ENCODE peak calls at places on chromosomes 2 and 18, in nine cellular contexts. One of them, this sample, is unnamed.

GRCh38 chr2:196486145-196486544 is 153.4 kb upstream of the CCDC150 start:
- DNase-seq in thoracic aorta: no peak
- DNase-seq in A549: no peak
- DNase-seq in fibroblast of lung: no peak
- DNase-seq in heart left ventricle: no peak
- DNase-seq in adrenal gland: no peak
- DNase-seq in CD8-positive, alpha-beta T cell: no peak
- DNase-seq in suprapubic skin: no peak
- DNase-seq in testis: peak; percentile 21
- DNase-seq in this sample: no peak

GRCh38 chr2:52960891-52961290 is 806.7 kb upstream of the CHAC2 start:
- DNase-seq in thoracic aorta: no peak
- DNase-seq in A549: no peak
- DNase-seq in fibroblast of lung: no peak
- DNase-seq in heart left ventricle: no peak
- DNase-seq in adrenal gland: no peak
- DNase-seq in CD8-positive, alpha-beta T cell: no peak
- DNase-seq in suprapubic skin: no peak
- DNase-seq in testis: no peak
- DNase-seq in this sample: no peak

GRCh38 chr18:12398625-12399024 is 9.1 kb upstream of the PRELID3A start:
- DNase-seq in thoracic aorta: no peak
- DNase-seq in A549: no peak
- DNase-seq in fibroblast of lung: no peak
- DNase-seq in heart left ventricle: no peak
- DNase-seq in adrenal gland: no peak
- DNase-seq in CD8-positive, alpha-beta T cell: no peak
- DNase-seq in suprapubic skin: no peak
- DNase-seq in testis: peak; percentile 71
- DNase-seq in this sample: no peak

GRCh38 chr2:144079808-144080207 is 440.1 kb downstream of the ZEB2 start:
- DNase-seq in thoracic aorta: no peak
- DNase-seq in A549: no peak
- DNase-seq in fibroblast of lung: no peak
- DNase-seq in heart left ventricle: no peak
- DNase-seq in adrenal gland: no peak
- DNase-seq in CD8-positive, alpha-beta T cell: no peak
- DNase-seq in suprapubic skin: no peak
- DNase-seq in testis: no peak
- DNase-seq in this sample: no peak

GRCh38 chr18:31325051-31325450 is 7.1 kb downstream of the DSG1 start:
- DNase-seq in thoracic aorta: no peak
- DNase-seq in A549: peak; percentile 30
- DNase-seq in fibroblast of lung: peak; percentile 75
- DNase-seq in heart left ventricle: no peak
- DNase-seq in adrenal gland: no peak
- DNase-seq in CD8-positive, alpha-beta T cell: no peak
- DNase-seq in suprapubic skin: no peak
- DNase-seq in testis: no peak
- DNase-seq in this sample: no peak

GRCh38 chr2:206361407-206362045 is 81.8 kb upstream of the ADAM23 start:
- DNase-seq in thoracic aorta: no peak
- DNase-seq in A549: no peak
- DNase-seq in fibroblast of lung: no peak
- DNase-seq in heart left ventricle: no peak
- DNase-seq in adrenal gland: no peak
- DNase-seq in CD8-positive, alpha-beta T cell: no peak
- DNase-seq in suprapubic skin: no peak
- DNase-seq in testis: no peak
- DNase-seq in this sample: no peak

GRCh38 chr2:1527153-1527992 is 114.1 kb downstream of the TPO start:
- DNase-seq in thoracic aorta: no peak
- DNase-seq in A549: peak; percentile 35
- DNase-seq in fibroblast of lung: no peak
- DNase-seq in heart left ventricle: no peak
- DNase-seq in adrenal gland: no peak
- DNase-seq in CD8-positive, alpha-beta T cell: no peak
- DNase-seq in suprapubic skin: peak; percentile 62
- DNase-seq in testis: no peak
- DNase-seq in this sample: peak; percentile 11

GRCh38 chr2:62344472-62344871 is 148.6 kb downstream of the B3GNT2 start:
- DNase-seq in thoracic aorta: no peak
- DNase-seq in A549: no peak
- DNase-seq in fibroblast of lung: no peak
- DNase-seq in heart left ventricle: no peak
- DNase-seq in adrenal gland: no peak
- DNase-seq in CD8-positive, alpha-beta T cell: no peak
- DNase-seq in suprapubic skin: no peak
- DNase-seq in testis: no peak
- DNase-seq in this sample: no peak

DNA sequence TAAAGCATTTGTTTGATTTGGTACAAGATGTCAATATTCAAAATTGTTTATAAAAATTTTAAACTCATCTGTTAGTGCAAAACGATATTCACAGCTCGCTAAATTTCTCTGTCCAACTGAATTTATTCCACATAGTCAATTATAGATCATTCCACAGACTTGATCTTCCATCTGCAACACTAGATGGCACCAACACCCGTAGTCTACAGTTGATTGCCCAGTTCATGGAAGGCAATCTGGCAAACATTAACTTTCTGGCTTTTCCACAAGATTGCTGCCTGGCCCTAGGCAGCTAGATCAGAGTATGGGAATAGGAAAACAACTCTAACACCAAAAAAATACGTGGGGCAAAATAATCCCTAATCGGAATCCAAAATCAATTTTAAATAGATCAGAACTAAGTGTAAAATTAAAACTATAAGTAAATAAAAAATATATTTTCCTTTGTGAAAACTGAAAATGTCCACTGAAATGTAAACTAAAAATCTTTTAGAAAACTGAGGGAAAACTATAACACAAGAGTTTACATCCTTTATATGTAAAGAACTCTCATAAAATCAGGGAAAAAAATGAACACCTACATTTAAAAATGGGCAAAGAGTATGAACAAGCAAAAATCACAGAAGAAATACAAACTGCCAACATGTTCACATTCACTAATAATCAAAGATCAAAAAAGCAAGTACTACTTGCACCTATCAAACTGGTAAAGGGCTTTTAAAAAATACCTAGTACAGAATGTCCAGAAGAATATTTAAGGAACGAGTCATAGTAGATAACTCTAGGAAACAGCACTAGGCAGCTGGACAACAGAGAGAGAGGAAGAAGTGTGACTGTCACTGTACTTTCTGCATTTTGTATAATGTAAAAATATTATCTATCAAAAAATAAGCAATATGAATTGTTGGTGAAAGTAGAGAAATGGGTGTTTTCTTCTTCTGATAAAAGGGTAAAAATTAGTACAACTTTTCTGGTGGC is 35.0 kb downstream of the RTN4 start:
- DNase-seq in thoracic aorta: no peak
- DNase-seq in A549: peak; percentile 89
- DNase-seq in fibroblast of lung: peak; percentile 76
- DNase-seq in heart left ventricle: no peak
- DNase-seq in adrenal gland: peak; percentile 62
- DNase-seq in CD8-positive, alpha-beta T cell: no peak
- DNase-seq in suprapubic skin: no peak
- DNase-seq in testis: peak; percentile 55
- DNase-seq in this sample: peak; percentile 69
- H3K27ac ChIP-seq in thoracic aorta: no peak overlapping the region
- H3K27ac ChIP-seq in A549: peak overlapping the region; percentile 3
- H3K27ac ChIP-seq in fibroblast of lung: peak overlapping the region; percentile 18
- H3K27ac ChIP-seq in heart left ventricle: no peak overlapping the region
- H3K27ac ChIP-seq in adrenal gland: no peak overlapping the region
- H3K27ac ChIP-seq in CD8-positive, alpha-beta T cell: no peak overlapping the region
- H3K27ac ChIP-seq in suprapubic skin: no peak overlapping the region
- H3K27ac ChIP-seq in testis: no peak overlapping the region
- H3K27ac ChIP-seq in this sample: no peak overlapping the region

GRCh38 chr2:219522111-219523030 is 8.1 kb downstream of the ASIC4 start:
- DNase-seq in thoracic aorta: no peak
- DNase-seq in A549: no peak
- DNase-seq in fibroblast of lung: peak; percentile 40
- DNase-seq in heart left ventricle: no peak
- DNase-seq in adrenal gland: peak; percentile 39
- DNase-seq in CD8-positive, alpha-beta T cell: no peak
- DNase-seq in suprapubic skin: no peak
- DNase-seq in testis: peak; percentile 59
- DNase-seq in this sample: peak; percentile 66

GRCh38 chr2:219520079-219520478 is 5.8 kb downstream of the ASIC4 start:
- DNase-seq in thoracic aorta: no peak
- DNase-seq in A549: no peak
- DNase-seq in fibroblast of lung: no peak
- DNase-seq in heart left ventricle: no peak
- DNase-seq in adrenal gland: no peak
- DNase-seq in CD8-positive, alpha-beta T cell: no peak
- DNase-seq in suprapubic skin: no peak
- DNase-seq in testis: no peak
- DNase-seq in this sample: no peak

GRCh38 chr2:219519526-219519916 is 5.2 kb downstream of the ASIC4 start:
- DNase-seq in thoracic aorta: no peak
- DNase-seq in A549: no peak
- DNase-seq in fibroblast of lung: no peak
- DNase-seq in heart left ventricle: no peak
- DNase-seq in adrenal gland: no peak
- DNase-seq in CD8-positive, alpha-beta T cell: no peak
- DNase-seq in suprapubic skin: no peak
- DNase-seq in testis: no peak
- DNase-seq in this sample: no peak

GRCh38 chr2:219523031-219523671 is 8.9 kb downstream of the ASIC4 start:
- DNase-seq in thoracic aorta: no peak
- DNase-seq in A549: no peak
- DNase-seq in fibroblast of lung: peak; percentile 18
- DNase-seq in heart left ventricle: no peak
- DNase-seq in adrenal gland: no peak
- DNase-seq in CD8-positive, alpha-beta T cell: no peak
- DNase-seq in suprapubic skin: no peak
- DNase-seq in testis: no peak
- DNase-seq in this sample: no peak

DNA sequence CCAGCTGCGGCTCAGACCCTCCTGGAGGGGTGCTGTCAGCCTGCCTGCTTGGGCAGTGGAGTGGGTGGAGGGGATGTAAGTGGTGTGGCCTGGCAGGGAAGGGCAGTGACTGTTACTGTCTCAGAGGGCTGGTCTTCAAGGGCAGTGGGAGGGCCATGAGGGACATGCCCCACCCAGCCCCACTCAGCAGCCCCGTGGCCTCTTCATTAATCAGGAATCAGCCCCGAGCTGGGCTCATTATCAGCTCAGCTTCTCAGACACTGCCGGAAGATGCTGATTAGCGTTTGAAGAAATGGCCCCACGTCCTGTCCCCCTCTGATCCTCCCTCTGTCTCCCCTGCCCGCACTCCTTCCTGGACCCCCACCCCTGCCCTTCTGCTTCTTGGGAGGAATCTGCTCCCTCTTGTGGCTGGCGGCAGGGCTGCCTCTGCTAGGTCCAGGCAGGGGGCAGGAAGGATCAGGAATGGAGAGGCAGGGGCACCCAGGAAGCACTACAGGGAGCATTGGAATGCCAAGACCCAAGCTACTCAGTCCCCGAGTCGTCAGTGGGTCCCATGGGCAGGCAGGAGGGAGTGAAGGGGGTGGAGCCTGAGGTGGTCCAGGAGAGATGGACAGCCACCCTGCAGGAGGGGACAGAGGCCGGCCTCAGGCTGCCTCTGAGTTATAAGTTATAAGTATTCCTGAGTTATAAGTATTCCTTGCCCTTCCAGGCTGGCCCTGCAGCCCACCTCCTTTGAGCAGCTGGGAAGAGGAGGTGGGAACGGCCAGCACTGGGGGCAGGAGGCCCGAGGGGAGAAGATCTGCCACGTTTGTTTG is 7.0 kb downstream of the ASIC4 start:
- DNase-seq in thoracic aorta: no peak
- DNase-seq in A549: peak; percentile 60
- DNase-seq in fibroblast of lung: peak; percentile 41
- DNase-seq in heart left ventricle: no peak
- DNase-seq in adrenal gland: peak; percentile 38
- DNase-seq in CD8-positive, alpha-beta T cell: no peak
- DNase-seq in suprapubic skin: no peak
- DNase-seq in testis: peak; percentile 71
- DNase-seq in this sample: no peak
- TF ChIP-seq CTCF in thoracic aorta: peak; percentile 60
- TF ChIP-seq CTCF in A549: peak; percentile 70
- TF ChIP-seq CTCF in fibroblast of lung: peak; percentile 64
- TF ChIP-seq CTCF in heart left ventricle: peak; percentile 69
- TF ChIP-seq CTCF in adrenal gland: peak; percentile 57
- TF ChIP-seq CTCF in CD8-positive, alpha-beta T cell: no peak
- TF ChIP-seq CTCF in suprapubic skin: peak; percentile 52
- TF ChIP-seq CTCF in testis: peak; percentile 57
- TF ChIP-seq CTCF in this sample: peak; percentile 23

GRCh38 chr2:229098810-229099209 is 172.3 kb downstream of the PID1 start:
- DNase-seq in thoracic aorta: no peak
- DNase-seq in A549: no peak
- DNase-seq in fibroblast of lung: no peak
- DNase-seq in heart left ventricle: no peak
- DNase-seq in adrenal gland: no peak
- DNase-seq in CD8-positive, alpha-beta T cell: no peak
- DNase-seq in suprapubic skin: no peak
- DNase-seq in testis: no peak
- DNase-seq in this sample: no peak
- H3K9me3 ChIP-seq in thoracic aorta: no peaks in the 10 kb centered on the region
- H3K9me3 ChIP-seq in A549: no peaks in the 10 kb centered on the region
- H3K9me3 ChIP-seq in fibroblast of lung: no peaks in the 10 kb centered on the region
- H3K9me3 ChIP-seq in heart left ventricle: no peaks in the 10 kb centered on the region
- H3K9me3 ChIP-seq in adrenal gland: no peaks in the 10 kb centered on the region
- H3K9me3 ChIP-seq in CD8-positive, alpha-beta T cell: no peaks in the 10 kb centered on the region
- H3K9me3 ChIP-seq in suprapubic skin: no peaks in the 10 kb centered on the region
- H3K9me3 ChIP-seq in testis: no peaks in the 10 kb centered on the region
- H3K9me3 ChIP-seq in this sample: no peaks in the 10 kb centered on the region

GRCh38 chr18:24071779-24072178 is 57.2 kb downstream of the TTC39C start:
- DNase-seq in thoracic aorta: no peak
- DNase-seq in A549: peak; percentile 69
- DNase-seq in fibroblast of lung: no peak
- DNase-seq in heart left ventricle: no peak
- DNase-seq in adrenal gland: no peak
- DNase-seq in CD8-positive, alpha-beta T cell: no peak
- DNase-seq in suprapubic skin: no peak
- DNase-seq in testis: no peak
- DNase-seq in this sample: no peak

GRCh38 chr18:24072743-24073142 is 58.2 kb downstream of the TTC39C start:
- DNase-seq in thoracic aorta: no peak
- DNase-seq in A549: no peak
- DNase-seq in fibroblast of lung: no peak
- DNase-seq in heart left ventricle: no peak
- DNase-seq in adrenal gland: no peak
- DNase-seq in CD8-positive, alpha-beta T cell: no peak
- DNase-seq in suprapubic skin: no peak
- DNase-seq in testis: no peak
- DNase-seq in this sample: no peak

GRCh38 chr18:24068945-24069693 is 54.6 kb downstream of the TTC39C start:
- DNase-seq in thoracic aorta: no peak
- DNase-seq in A549: no peak
- DNase-seq in fibroblast of lung: no peak
- DNase-seq in heart left ventricle: no peak
- DNase-seq in adrenal gland: no peak
- DNase-seq in CD8-positive, alpha-beta T cell: no peak
- DNase-seq in suprapubic skin: no peak
- DNase-seq in testis: no peak
- DNase-seq in this sample: no peak

GRCh38 chr18:24073791-24074190 is 59.2 kb downstream of the TTC39C start:
- DNase-seq in thoracic aorta: no peak
- DNase-seq in A549: no peak
- DNase-seq in fibroblast of lung: no peak
- DNase-seq in heart left ventricle: no peak
- DNase-seq in adrenal gland: no peak
- DNase-seq in CD8-positive, alpha-beta T cell: no peak
- DNase-seq in suprapubic skin: no peak
- DNase-seq in testis: no peak
- DNase-seq in this sample: no peak

DNA sequence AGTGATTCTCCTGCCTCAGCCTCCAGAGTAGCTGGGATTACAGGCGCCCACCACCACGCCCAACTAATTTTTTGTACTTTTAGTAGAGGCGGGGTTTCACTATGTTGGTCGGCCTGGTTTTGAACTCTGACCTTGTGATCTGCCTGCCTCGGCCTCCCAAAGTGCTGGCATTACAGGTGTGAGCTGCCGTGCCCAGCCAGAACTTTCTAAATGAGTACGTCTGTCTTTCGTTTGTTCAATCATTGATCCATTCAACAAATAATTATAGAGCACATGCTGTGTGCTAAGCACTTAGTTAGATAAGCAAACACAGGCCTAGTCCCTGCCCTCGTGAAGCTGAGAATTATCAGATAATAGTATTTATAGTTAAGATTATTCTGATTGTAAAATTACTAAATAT is 56.5 kb downstream of the TTC39C start:
- DNase-seq in thoracic aorta: no peak
- DNase-seq in A549: no peak
- DNase-seq in fibroblast of lung: no peak
- DNase-seq in heart left ventricle: no peak
- DNase-seq in adrenal gland: no peak
- DNase-seq in CD8-positive, alpha-beta T cell: no peak
- DNase-seq in suprapubic skin: no peak
- DNase-seq in testis: no peak
- DNase-seq in this sample: no peak
- H3K27ac ChIP-seq in thoracic aorta: no peak overlapping the region
- H3K27ac ChIP-seq in A549: no peak overlapping the region
- H3K27ac ChIP-seq in fibroblast of lung: no peak overlapping the region
- H3K27ac ChIP-seq in heart left ventricle: no peak overlapping the region
- H3K27ac ChIP-seq in adrenal gland: no peak overlapping the region
- H3K27ac ChIP-seq in CD8-positive, alpha-beta T cell: no peak overlapping the region
- H3K27ac ChIP-seq in suprapubic skin: no peak overlapping the region
- H3K27ac ChIP-seq in testis: no peak overlapping the region
- H3K27ac ChIP-seq in this sample: no peak overlapping the region